ENCODE peak calls at places on chromosomes 3 and 15, in six cellular contexts. K, I, G, D, V and S are unnamed samples.

GRCh38 chr3:185084883-185085282 is 68.0 kb downstream of the C3orf70 start:
- DNase-seq in G (peak; percentile 53), V (no peak), K (no peak), D (no peak), I (peak; percentile 15), S (no peak)

GRCh38 chr15:76059320-76060097 is at the start of gene TMEM266:
- DNase-seq in I (peak; percentile 21), K (peak; percentile 78), D (no peak), V (no peak), G (no peak), S (no peak)

GRCh38 chr3:174532776-174533175 is 326.4 kb upstream of the NAALADL2 start:
- DNase-seq in G (no peak), K (no peak), I (no peak), D (no peak), V (no peak), S (no peak)

GRCh38 chr3:145125307-145125706 is 1035.7 kb downstream of the PLOD2 start:
- DNase-seq in D (no peak), I (no peak), G (peak; percentile 53), V (peak; percentile 6), K (no peak), S (no peak)

GRCh38 chr3:8757551-8758518 is 11.6 kb downstream of the OXTR start:
- DNase-seq in I (peak; percentile 95), G (peak; percentile 33), K (no peak), V (peak; percentile 85), D (peak; percentile 76), S (no peak)

GRCh38 chr3:30779686-30780287 is 114.7 kb downstream of the GADL1 start:
- DNase-seq in G (peak; percentile 27), D (no peak), K (no peak), V (peak; percentile 12), I (peak; percentile 42), S (no peak)

GRCh38 chr3:46882377-46883015 is 5.0 kb downstream of the PTH1R start:
- DNase-seq in V (no peak), I (peak; percentile 24), G (no peak), D (no peak), K (peak; percentile 80), S (no peak)

GRCh38 chr3:142896201-142896755 is 7.4 kb upstream of the PCOLCE2 start:
- DNase-seq in V (peak; percentile 76), K (no peak), I (peak; percentile 80), D (no peak), G (peak; percentile 83), S (no peak)

GRCh38 chr3:112776000-112776399 is 70.7 kb downstream of the CD200R1L start:
- DNase-seq in D (no peak), I (no peak), G (peak; percentile 50), V (peak; percentile 54), K (no peak), S (no peak)

GRCh38 chr3:30826381-30827061 is 67.9 kb downstream of the GADL1 start:
- DNase-seq in V (peak; percentile 32), K (no peak), D (no peak), I (peak; percentile 20), G (peak; percentile 13), S (no peak)

GRCh38 chr3:194748229-194748628 is 62.5 kb downstream of the FAM43A start:
- DNase-seq in V (no peak), G (no peak), K (no peak), D (peak; percentile 73), I (no peak), S (no peak)

GRCh38 chr15:98268163-98268562 is 307.7 kb downstream of the ARRDC4 start:
- DNase-seq in I (no peak), K (no peak), V (no peak), G (no peak), D (no peak), S (no peak)

GRCh38 chr15:71501344-71502128 is 308.8 kb upstream of the NR2E3 start:
- DNase-seq in V (no peak), G (no peak), D (no peak), I (no peak), K (no peak), S (no peak)

GRCh38 chr3:112377418-112378071 is 44.6 kb downstream of the CD200 start:
- DNase-seq in I (peak; percentile 49), D (no peak), V (no peak), G (peak; percentile 9), K (peak; percentile 44), S (no peak)

GRCh38 chr3:103393395-103394186 is 958.8 kb downstream of the ZPLD1 start:
- DNase-seq in K (no peak), I (no peak), D (no peak), V (no peak), G (peak; percentile 23), S (no peak)

GRCh38 chr15:100241572-100242479 is 99.9 kb downstream of the ADAMTS17 start:
- DNase-seq in V (peak; percentile 84), G (no peak), D (no peak), I (peak; percentile 81), K (no peak), S (peak; percentile 79)

GRCh38 chr15:98745179-98745578 is 96.8 kb downstream of the IGF1R start:
- DNase-seq in G (no peak), D (no peak), I (no peak), V (no peak), K (no peak), S (no peak)

GRCh38 chr3:14425574-14426304 is 23.3 kb downstream of the SLC6A6 start:
- DNase-seq in V (no peak), D (no peak), I (peak; percentile 67), K (peak; percentile 41), G (no peak), S (no peak)

GRCh38 chr15:64989331-64990167 is at the start of gene SPG21:
- DNase-seq in G (peak; percentile 89), D (peak; percentile 97), V (peak; percentile 82), I (peak; percentile 93), K (peak; percentile 98), S (peak; percentile 93)

GRCh38 chr15:67887776-67888175 is 47.9 kb upstream of the RNU6-1 start:
- DNase-seq in V (no peak), D (no peak), K (no peak), I (no peak), G (no peak), S (no peak)

GRCh38 chr15:28086175-28086703 is 12.9 kb downstream of the OCA2 start:
- DNase-seq in I (peak; percentile 36), D (no peak), K (no peak), V (no peak), G (peak; percentile 34), S (no peak)

GRCh38 chr3:128805771-128806170 is 73.6 kb upstream of the ACAD9 start:
- DNase-seq in V (no peak), G (peak; percentile 64), K (no peak), I (peak; percentile 47), D (no peak), S (no peak)

GRCh38 chr3:147886889-147887288 is 477.7 kb downstream of the ZIC1 start:
- DNase-seq in G (no peak), D (no peak), K (no peak), V (no peak), I (no peak), S (no peak)

GRCh38 chr3:111333642-111334041 is 208.4 kb upstream of the CD96 start:
- DNase-seq in K (no peak), V (no peak), G (peak; percentile 62), D (no peak), I (peak; percentile 23), S (no peak)